ENCODE peak calls at places on chromosomes 11 and 22, in eight cellular contexts. H is epithelial cell of esophagus; I is effector memory CD8-positive, alpha-beta T cell; W is Peyer's patch; L is RPMI8226; R is brain microvascular endothelial cell; B is left ventricle myocardium superior; P is kidney tubule cell. G is an unnamed sample.

GRCh38 chr22:37485006-37485713 is 1.0 kb downstream of the MFNG start:
- DNase-seq in H (no peak), I (peak), W (peak), L (peak), R (no peak), B (peak), P (no peak), G (no peak)

GRCh38 chr22:31332886-31333285 is 13.3 kb downstream of the PATZ1 start:
- DNase-seq in H (peak), I (no peak), W (no peak), L (no peak), R (no peak), B (no peak), P (peak), G (no peak)

GRCh38 chr11:65083834-65084597 is at the start of the genes CDCA5 and ZFPL1:
- DNase-seq in H (peak), I (peak), W (peak), L (peak), R (peak), B (peak), P (peak), G (peak)

GRCh38 chr11:17683378-17684161 is 35.8 kb upstream of the MYOD1 start:
- DNase-seq in H (peak), I (no peak), W (no peak), L (no peak), R (peak), B (no peak), P (peak), G (no peak)

GRCh38 chr11:65644837-65645236 is 6.9 kb downstream of the SIPA1 start:
- DNase-seq in H (no peak), I (no peak), W (no peak), L (no peak), R (no peak), B (no peak), P (no peak), G (no peak)

GRCh38 chr22:25482868-25483639 is 81.4 kb upstream of the GRK3 start:
- DNase-seq in H (no peak), I (no peak), W (no peak), L (no peak), R (no peak), B (no peak), P (no peak), G (no peak)

GRCh38 chr11:117942255-117942654 is 13.1 kb upstream of the TMPRSS13 start:
- DNase-seq in H (no peak), I (no peak), W (no peak), L (no peak), R (no peak), B (no peak), P (no peak), G (no peak)

GRCh38 chr11:129090056-129090455 is 102.1 kb downstream of the ARHGAP32 start:
- DNase-seq in H (peak), I (no peak), W (no peak), L (no peak), R (peak), B (no peak), P (peak), G (no peak)

GRCh38 chr11:31640611-31641010 is 131.0 kb downstream of the ELP4 start:
- DNase-seq in H (no peak), I (no peak), W (no peak), L (no peak), R (no peak), B (no peak), P (no peak), G (no peak)

GRCh38 chr11:59801160-59801706 is 9.3 kb downstream of the MRPL16 start:
- DNase-seq in H (peak), I (no peak), W (no peak), L (no peak), R (no peak), B (no peak), P (no peak), G (no peak)